ENCODE peak calls at places on chromosomes 1 and 21, in nine cellular contexts. C is neural crest cell; O is omental fat pad; U is activated CD4-positive, alpha-beta T cell treated with anti-CD3 and anti-CD28 coated beads, Interleukin-2, amount 10 ng/mL, durations not matched to agents 7 days and 5 days; G is SW480; P is activated CD4-positive, alpha-beta memory T cell treated with anti-CD3 and anti-CD28 coated beads for 36 hours; A is RPMI7951; H is activated T-cell treated with anti-CD3 and anti-CD28 coated beads for 4 hours; F is hippocampal formation. Q is an unnamed sample.

GRCh38 chr21:16181024-16181423 is 451.2 kb downstream of the USP25 start:
- DNase-seq in G (no peak), H (no peak), A (no peak), U (no peak), P (no peak), O (no peak), F (no peak), C (no peak), Q (no peak)

GRCh38 chr1:88773540-88774150 is 89.6 kb downstream of the PKN2 start:
- DNase-seq in U (no peak), H (no peak), F (no peak), A (peak), P (peak), C (no peak), G (peak), O (no peak), Q (no peak)

GRCh38 chr1:912740-913301 is 10.9 kb upstream of the SAMD11 start:
- DNase-seq in F (no peak), H (no peak), U (no peak), A (peak), C (no peak), P (no peak), O (peak), G (no peak), Q (no peak)

GRCh38 chr1:214709241-214709640 is 106.2 kb downstream of the CENPF start:
- DNase-seq in F (no peak), H (no peak), G (no peak), P (no peak), O (no peak), C (no peak), U (no peak), A (no peak), Q (no peak)

GRCh38 chr1:23196627-23197328 is 20.5 kb downstream of the HTR1D start:
- DNase-seq in F (no peak), U (no peak), G (peak), O (no peak), H (no peak), C (no peak), P (no peak), A (peak), Q (no peak)

GRCh38 chr1:169563019-169563615 is 23.2 kb downstream of the F5 start:
- DNase-seq in A (no peak), G (no peak), P (no peak), F (no peak), O (no peak), C (no peak), H (no peak), U (no peak), Q (no peak)

GRCh38 chr1:31733389-31734219 is 29.8 kb upstream of the COL16A1 start:
- DNase-seq in C (no peak), O (no peak), U (no peak), F (no peak), H (no peak), A (no peak), G (no peak), P (no peak), Q (no peak)

GRCh38 chr1:232142403-232143314 is 487.3 kb downstream of the SIPA1L2 start:
- DNase-seq in G (no peak), O (no peak), C (no peak), P (no peak), H (no peak), U (no peak), F (peak), A (peak), Q (no peak)

GRCh38 chr1:91673603-91674002 is 173.0 kb downstream of the CDC7 start:
- DNase-seq in P (no peak), F (no peak), A (no peak), H (no peak), C (no peak), O (no peak), U (no peak), G (no peak), Q (no peak)

GRCh38 chr1:26020941-26021646 is 481 bp upstream of the EXTL1 start:
- DNase-seq in A (no peak), F (no peak), O (no peak), U (no peak), G (no peak), C (no peak), H (no peak), P (no peak), Q (no peak)

GRCh38 chr1:170377896-170378634 is 153.9 kb upstream of the GORAB start:
- DNase-seq in C (no peak), A (peak), O (no peak), F (no peak), P (no peak), H (no peak), G (no peak), U (no peak), Q (no peak)

GRCh38 chr1:245590726-245591125 is 435.9 kb downstream of the KIF26B start:
- DNase-seq in O (no peak), C (no peak), F (no peak), H (no peak), U (no peak), G (no peak), A (peak), P (no peak), Q (no peak)

GRCh38 chr21:16454371-16454770 is 724.6 kb downstream of the USP25 start:
- DNase-seq in C (no peak), U (no peak), A (no peak), O (no peak), G (peak), F (no peak), H (no peak), P (no peak), Q (no peak)

Q was measured in stimulated activated CD4-positive, alpha-beta T cell treated with anti-CD3 and anti-CD28 coated beads, Interleukin-12 subunit alpha, Interleukin-12 subunit beta, amount 100 ng/mL, for 4 hours.